ENCODE peak calls at places on chromosomes 1 and 21, in eight cellular contexts. V is stomach, Q is body of pancreas, N is K562, X is ovary, E is Peyer's patch, O is transverse colon, M is IMR-90. Y is an unnamed sample.

GRCh38 chr1:183284086-183284485 is 98.0 kb downstream of the LAMC2 start:
- DNase-seq in V (no peak), Q (no peak), N (no peak), X (no peak), E (no peak), O (no peak), M (no peak), Y (no peak)

GRCh38 chr1:41377397-41377796 is 16.2 kb downstream of the FOXO6 start:
- DNase-seq in V (no peak), Q (no peak), N (no peak), X (no peak), E (no peak), O (no peak), M (no peak), Y (no peak)

GRCh38 chr1:94554611-94555010 is 13.1 kb upstream of the F3 start:
- DNase-seq in V (no peak), Q (no peak), N (no peak), X (no peak), E (no peak), O (no peak), M (no peak), Y (no peak)

GRCh38 chr1:246317723-246318359 is 189.2 kb downstream of the SMYD3 start:
- DNase-seq in V (no peak), Q (no peak), N (no peak), X (no peak), E (no peak), O (no peak), M (peak; percentile 88), Y (no peak)

GRCh38 chr1:189357317-189357716 is 1120.3 kb downstream of the BRINP3 start:
- DNase-seq in V (no peak), Q (no peak), N (no peak), X (no peak), E (no peak), O (no peak), M (no peak), Y (no peak)

GRCh38 chr1:192805832-192806323 is 3.0 kb upstream of the RGS2 start:
- DNase-seq in V (no peak), Q (no peak), N (peak; percentile 66), X (no peak), E (no peak), O (no peak), M (peak; percentile 91), Y (no peak)

GRCh38 chr1:65362545-65362944 is 53.2 kb downstream of the DNAJC6 start:
- DNase-seq in V (no peak), Q (no peak), N (no peak), X (no peak), E (no peak), O (no peak), M (no peak), Y (no peak)

GRCh38 chr1:222109836-222110235 is 367.9 kb upstream of the DUSP10 start:
- DNase-seq in V (no peak), Q (no peak), N (no peak), X (no peak), E (no peak), O (no peak), M (no peak), Y (no peak)

GRCh38 chr21:44549525-44550211 is 1.6 kb downstream of the KRTAP10-2 start:
- DNase-seq in V (no peak), Q (no peak), N (no peak), X (no peak), E (peak; percentile 26), O (no peak), M (no peak), Y (no peak)

GRCh38 chr1:27872802-27873665 is 690 bp downstream of the THEMIS2 start:
- DNase-seq in V (peak; percentile 26), Q (no peak), N (peak; percentile 42), X (no peak), E (no peak), O (no peak), M (peak; percentile 40), Y (no peak)

GRCh38 chr1:65050735-65051134 is 84.4 kb upstream of the JAK1 start:
- DNase-seq in V (no peak), Q (no peak), N (no peak), X (no peak), E (no peak), O (no peak), M (no peak), Y (no peak)

GRCh38 chr1:60277269-60277668 is 203.7 kb upstream of the C1orf87 start:
- DNase-seq in V (no peak), Q (no peak), N (no peak), X (no peak), E (no peak), O (no peak), M (no peak), Y (no peak)

GRCh38 chr1:116748272-116748671 is 6.0 kb upstream of the CD2 start:
- DNase-seq in V (no peak), Q (no peak), N (no peak), X (no peak), E (no peak), O (no peak), M (no peak), Y (no peak)

GRCh38 chr1:32197837-32198236 is 2.6 kb upstream of the CCDC28B start:
- DNase-seq in V (no peak), Q (no peak), N (no peak), X (no peak), E (no peak), O (no peak), M (no peak), Y (no peak)

GRCh38 chr21:38621132-38621531 is 122.9 kb upstream of the ERG start:
- DNase-seq in V (no peak), Q (no peak), N (peak; percentile 6), X (no peak), E (no peak), O (no peak), M (no peak), Y (no peak)

GRCh38 chr1:47894718-47895393 is 102.3 kb downstream of the TRABD2B start:
- DNase-seq in V (peak; percentile 50), Q (no peak), N (no peak), X (no peak), E (peak; percentile 89), O (peak; percentile 49), M (peak; percentile 4), Y (no peak)

GRCh38 chr1:18347559-18347958 is 133.2 kb upstream of the KLHDC7A start:
- DNase-seq in V (no peak), Q (no peak), N (no peak), X (no peak), E (no peak), O (no peak), M (no peak), Y (no peak)

GRCh38 chr1:119762409-119762808 is 6.3 kb downstream of the HMGCS2 start:
- DNase-seq in V (no peak), Q (no peak), N (no peak), X (no peak), E (no peak), O (no peak), M (no peak), Y (no peak)

GRCh38 chr1:212982430-212983152 is 32.2 kb downstream of the VASH2 start:
- DNase-seq in V (peak; percentile 52), Q (peak; percentile 20), N (no peak), X (no peak), E (no peak), O (no peak), M (peak; percentile 13), Y (no peak)

GRCh38 chr21:34351786-34352241 is 12.0 kb upstream of the KCNE2 start:
- DNase-seq in V (peak; percentile 61), Q (peak; percentile 45), N (peak; percentile 72), X (no peak), E (peak; percentile 79), O (peak; percentile 51), M (peak; percentile 26), Y (peak; percentile 70)

GRCh38 chr1:42784946-42785693 is at the start of gene TMEM269:
- DNase-seq in V (peak; percentile 31), Q (no peak), N (no peak), X (peak; percentile 48), E (peak; percentile 55), O (peak; percentile 13), M (no peak), Y (no peak)

GRCh38 chr1:246302671-246303317 is 204.3 kb downstream of the SMYD3 start:
- DNase-seq in V (no peak), Q (no peak), N (no peak), X (no peak), E (no peak), O (no peak), M (peak; percentile 61), Y (no peak)

GRCh38 chr21:41029573-41029972 is 138.4 kb upstream of the BACE2 start:
- DNase-seq in V (no peak), Q (no peak), N (no peak), X (no peak), E (no peak), O (no peak), M (no peak), Y (no peak)

GRCh38 chr21:41032536-41032935 is 135.4 kb upstream of the BACE2 start:
- DNase-seq in V (no peak), Q (no peak), N (no peak), X (no peak), E (no peak), O (no peak), M (no peak), Y (no peak)
- TF ChIP-seq POLR2A in V (no peak), Q (no peak), N (no peak), X (no peak), E (no peak), O (no peak), M (no peak), Y (no peak)

GRCh38 chr1:4219826-4220225 is 319.8 kb upstream of the C1orf174 start:
- DNase-seq in V (no peak), Q (no peak), N (no peak), X (no peak), E (no peak), O (no peak), M (no peak), Y (no peak)
- H3K9me3 ChIP-seq in V (peaks cover 13% of the 10 kb centered on the region), Q (no peaks in the 10 kb centered on the region), N (no peaks in the 10 kb centered on the region), X (no peaks in the 10 kb centered on the region), E (no peaks in the 10 kb centered on the region), O (no peaks in the 10 kb centered on the region), M (peaks cover 48% of the 10 kb centered on the region), Y (no peaks in the 10 kb centered on the region)

GRCh38 chr1:113396585-113396984 is 6.3 kb downstream of the MAGI3 start:
- DNase-seq in V (no peak), Q (no peak), N (no peak), X (no peak), E (no peak), O (no peak), M (peak; percentile 78), Y (no peak)
- TF ChIP-seq CTCF in V (no peak), Q (no peak), N (no peak), X (no peak), E (no peak), O (no peak), M (no peak), Y (no peak)

GRCh38 chr1:8167936-8168335 is 141.8 kb upstream of the ERRFI1 start:
- DNase-seq in V (no peak), Q (no peak), N (no peak), X (no peak), E (peak; percentile 44), O (no peak), M (no peak), Y (no peak)

GRCh38 chr1:8166436-8166835 is 140.3 kb upstream of the ERRFI1 start:
- DNase-seq in V (no peak), Q (no peak), N (no peak), X (no peak), E (peak; percentile 31), O (no peak), M (no peak), Y (no peak)

GRCh38 chr1:8171751-8172464 is 145.8 kb upstream of the ERRFI1 start:
- DNase-seq in V (no peak), Q (no peak), N (no peak), X (no peak), E (no peak), O (no peak), M (peak; percentile 64), Y (peak; percentile 21)

GRCh38 chr1:8170059-8170835 is 144.1 kb upstream of the ERRFI1 start:
- DNase-seq in V (no peak), Q (peak; percentile 35), N (no peak), X (peak; percentile 49), E (no peak), O (no peak), M (no peak), Y (peak; percentile 85)

GRCh38 chr1:8169364-8170058 is 143.4 kb upstream of the ERRFI1 start:
- DNase-seq in V (peak; percentile 55), Q (peak; percentile 70), N (peak; percentile 44), X (peak; percentile 55), E (peak; percentile 91), O (peak; percentile 67), M (peak; percentile 89), Y (peak; percentile 43)
- TF ChIP-seq POLR2A in V (no peak), Q (no peak), N (no peak), X (no peak), E (no peak), O (no peak), M (no peak), Y (no peak)